ENCODE peak calls at places on chromosomes 13 and 19, in four cellular contexts. I is WTC11, A is HepG2, Y is K562. X is an unnamed sample.

GRCh38 chr19:14632286-14632685 is 42.4 kb downstream of the ADGRE3 start:
- DNase-seq in I (peak), A (peak), Y (peak), X (peak)

GRCh38 chr19:6340493-6341201 is 7.2 kb upstream of the ACER1 start:
- DNase-seq in I (no peak), A (no peak), Y (no peak), X (no peak)

GRCh38 chr13:23600534-23600933 is 30.3 kb downstream of the TNFRSF19 start:
- DNase-seq in I (no peak), A (no peak), Y (no peak), X (no peak)

GRCh38 chr13:75489502-75490263 is 7.7 kb upstream of the TBC1D4 start:
- DNase-seq in I (no peak), A (peak), Y (no peak), X (peak)

GRCh38 chr19:7975037-7975436 is 30.4 kb downstream of the ELAVL1 start:
- DNase-seq in I (no peak), A (no peak), Y (no peak), X (no peak)

GRCh38 chr19:56966225-56966696 is 125.7 kb upstream of the PEG3 start:
- DNase-seq in I (no peak), A (peak), Y (no peak), X (no peak)

GRCh38 chr13:84192125-84192524 is 309.9 kb upstream of the SLITRK1 start:
- DNase-seq in I (no peak), A (no peak), Y (no peak), X (no peak)

GRCh38 chr19:8161135-8161646 is 11.8 kb upstream of the FBN3 start:
- DNase-seq in I (peak), A (peak), Y (peak), X (peak)

GRCh38 chr13:48236528-48237353 is 3.7 kb downstream of the ITM2B start:
- DNase-seq in I (no peak), A (no peak), Y (no peak), X (no peak)

GRCh38 chr19:12996542-12997094 is 1.3 kb downstream of the NFIX start:
- DNase-seq in I (peak), A (peak), Y (peak), X (no peak)

GRCh38 chr13:71368301-71368700 is 498.7 kb downstream of the DACH1 start:
- DNase-seq in I (no peak), A (no peak), Y (no peak), X (no peak)

GRCh38 chr19:31348416-31349159 is 648 bp downstream of the TSHZ3 start:
- DNase-seq in I (no peak), A (no peak), Y (no peak), X (no peak)

GRCh38 chr13:101115762-101116161 is 300.5 kb downstream of the NALCN start:
- DNase-seq in I (no peak), A (no peak), Y (no peak), X (no peak)

GRCh38 chr19:17542042-17542441 is 13.4 kb upstream of the COLGALT1 start:
- DNase-seq in I (no peak), A (no peak), Y (no peak), X (no peak)

GRCh38 chr13:113114511-113115362 is 7.9 kb upstream of the F10 start:
- DNase-seq in I (no peak), A (no peak), Y (no peak), X (no peak)

GRCh38 chr13:99311748-99312492 is 4.7 kb upstream of the GPR183 start:
- DNase-seq in I (no peak), A (no peak), Y (no peak), X (no peak)

GRCh38 chr13:59487883-59488282 is 675.8 kb downstream of the DIAPH3 start:
- DNase-seq in I (no peak), A (no peak), Y (no peak), X (no peak)

GRCh38 chr13:91078093-91078679 is 269.3 kb upstream of the MIR17HG start:
- DNase-seq in I (no peak), A (no peak), Y (peak), X (no peak)

GRCh38 chr19:14544977-14545715 is 15.8 kb downstream of the TECR start:
- DNase-seq in I (no peak), A (no peak), Y (no peak), X (no peak)

GRCh38 chr13:30696278-30697176 is 38.8 kb upstream of the ALOX5AP start:
- DNase-seq in I (peak), A (no peak), Y (no peak), X (no peak)

GRCh38 chr19:39138221-39139211 is 12.9 kb downstream of the PAK4 start:
- DNase-seq in I (no peak), A (no peak), Y (no peak), X (no peak)

GRCh38 chr19:35975608-35976214 is 19.3 kb upstream of the SDHAF1 start:
- DNase-seq in I (peak), A (no peak), Y (peak), X (no peak)

GRCh38 chr19:2330632-2331284 is 2.3 kb downstream of the SPPL2B start:
- DNase-seq in I (no peak), A (peak), Y (no peak), X (no peak)

GRCh38 chr19:47239610-47240296 is 8.8 kb upstream of the BBC3 start:
- DNase-seq in I (peak), A (no peak), Y (no peak), X (no peak)

GRCh38 chr19:45306040-45306439 is 16.6 kb downstream of the CKM start:
- DNase-seq in I (no peak), A (no peak), Y (no peak), X (no peak)

GRCh38 chr13:27131202-27131623 is 40.4 kb downstream of the USP12 start:
- DNase-seq in I (no peak), A (no peak), Y (peak), X (peak)

GRCh38 chr19:6470173-6470572 is 6.1 kb downstream of the CRB3 start:
- DNase-seq in I (no peak), A (no peak), Y (peak), X (no peak)

GRCh38 chr19:9818175-9818733 is 625 bp downstream of the FBXL12 start:
- DNase-seq in I (no peak), A (no peak), Y (no peak), X (no peak)

GRCh38 chr19:13483215-13483614 is 23.1 kb downstream of the CACNA1A start:
- DNase-seq in I (no peak), A (no peak), Y (peak), X (no peak)

GRCh38 chr13:44334751-44335150 is 38.9 kb upstream of the SERP2 start:
- DNase-seq in I (no peak), A (no peak), Y (no peak), X (no peak)

GRCh38 chr19:28397311-28397710 is 815.6 kb downstream of the UQCRFS1 start:
- DNase-seq in I (no peak), A (no peak), Y (no peak), X (no peak)

GRCh38 chr13:40233731-40234195 is 432.7 kb downstream of the FOXO1 start:
- DNase-seq in I (no peak), A (no peak), Y (no peak), X (no peak)

GRCh38 chr19:29876414-29876813 is 64.6 kb downstream of the CCNE1 start:
- DNase-seq in I (no peak), A (no peak), Y (no peak), X (no peak)

GRCh38 chr13:74251778-74252519 is 117.7 kb upstream of the KLF12 start:
- DNase-seq in I (no peak), A (no peak), Y (no peak), X (no peak)

GRCh38 chr19:18906605-18907519 is 10.9 kb upstream of the CERS1 start:
- DNase-seq in I (no peak), A (no peak), Y (no peak), X (no peak)

GRCh38 chr19:8456064-8456463 is 11.3 kb downstream of the HNRNPM start:
- DNase-seq in I (peak), A (no peak), Y (no peak), X (no peak)

GRCh38 chr13:57698851-57699250 is 67.3 kb downstream of the PCDH17 start:
- DNase-seq in I (no peak), A (no peak), Y (no peak), X (no peak)

GRCh38 chr13:48637601-48638000 is 16.1 kb upstream of the CYSLTR2 start:
- DNase-seq in I (no peak), A (no peak), Y (no peak), X (no peak)

GRCh38 chr13:25973085-25973484 is 78.7 kb downstream of the SHISA2 start:
- DNase-seq in I (no peak), A (no peak), Y (no peak), X (no peak)

GRCh38 chr13:92901739-92902138 is 324.9 kb upstream of the GPC6 start:
- DNase-seq in I (no peak), A (no peak), Y (no peak), X (no peak)
- TF ChIP-seq TCF7 in I (no peak), A (no peak), Y (no peak), X (no peak)

GRCh38 chr19:53958168-53958571 is 4.6 kb upstream of the CACNG8 start:
- DNase-seq in I (peak), A (no peak), Y (no peak), X (no peak)

GRCh38 chr19:53959176-53959757 is 3.5 kb upstream of the CACNG8 start:
- DNase-seq in I (peak), A (no peak), Y (no peak), X (no peak)

GRCh38 chr19:53960886-53961285 is 1.9 kb upstream of the CACNG8 start:
- DNase-seq in I (no peak), A (no peak), Y (no peak), X (no peak)

GRCh38 chr19:53960187-53960586 is 2.5 kb upstream of the CACNG8 start:
- DNase-seq in I (no peak), A (no peak), Y (no peak), X (no peak)

DNA sequence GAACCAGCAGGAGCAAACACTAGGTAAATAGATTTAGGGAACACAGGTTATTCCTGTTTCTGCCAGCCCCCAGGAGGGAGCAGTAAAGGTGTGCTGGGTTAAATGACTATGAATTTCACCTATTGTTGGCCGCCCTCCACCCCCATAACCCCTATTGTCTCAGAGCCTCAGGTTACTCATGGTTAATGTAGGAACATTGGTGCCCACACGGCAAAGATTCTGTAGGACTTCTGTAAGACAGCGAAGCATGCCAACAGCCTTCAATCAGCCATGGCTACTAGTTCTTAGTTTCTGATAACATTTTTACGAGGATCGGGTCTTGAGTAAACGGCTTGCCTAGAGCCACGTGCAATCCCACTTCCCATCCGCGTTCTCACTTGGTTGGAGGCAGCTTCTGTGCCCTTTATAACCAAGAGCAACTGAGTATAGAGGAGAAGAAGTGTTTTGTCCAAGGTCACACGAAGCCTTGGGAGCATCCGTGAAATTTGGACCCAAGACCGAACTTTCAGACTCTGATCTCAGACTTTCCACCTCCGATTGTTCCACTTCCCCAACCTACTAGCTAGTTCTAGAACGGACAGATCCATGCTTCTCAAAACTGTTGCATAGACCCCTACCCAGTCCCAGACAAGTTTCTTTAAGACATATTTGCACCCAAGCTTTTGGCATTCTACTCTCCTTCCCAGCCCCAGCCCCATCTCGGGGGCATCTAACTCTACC is 5.1 kb upstream of the CACNG8 start:
- DNase-seq in I (no peak), A (no peak), Y (no peak), X (no peak)
- TF ChIP-seq TCF7 in I (no peak), A (no peak), Y (no peak), X (no peak)

GRCh38 chr19:1087813-1088418 is 7.3 kb downstream of the POLR2E start:
- DNase-seq in I (no peak), A (no peak), Y (no peak), X (no peak)
- TF ChIP-seq TCF7 in I (no peak), A (no peak), Y (no peak), X (no peak)

GRCh38 chr13:50715402-50716146 is 127.9 kb downstream of the DLEU7 start:
- DNase-seq in I (no peak), A (no peak), Y (no peak), X (no peak)
- TF ChIP-seq TCF7 in I (no peak), A (no peak), Y (no peak), X (no peak)

DNA sequence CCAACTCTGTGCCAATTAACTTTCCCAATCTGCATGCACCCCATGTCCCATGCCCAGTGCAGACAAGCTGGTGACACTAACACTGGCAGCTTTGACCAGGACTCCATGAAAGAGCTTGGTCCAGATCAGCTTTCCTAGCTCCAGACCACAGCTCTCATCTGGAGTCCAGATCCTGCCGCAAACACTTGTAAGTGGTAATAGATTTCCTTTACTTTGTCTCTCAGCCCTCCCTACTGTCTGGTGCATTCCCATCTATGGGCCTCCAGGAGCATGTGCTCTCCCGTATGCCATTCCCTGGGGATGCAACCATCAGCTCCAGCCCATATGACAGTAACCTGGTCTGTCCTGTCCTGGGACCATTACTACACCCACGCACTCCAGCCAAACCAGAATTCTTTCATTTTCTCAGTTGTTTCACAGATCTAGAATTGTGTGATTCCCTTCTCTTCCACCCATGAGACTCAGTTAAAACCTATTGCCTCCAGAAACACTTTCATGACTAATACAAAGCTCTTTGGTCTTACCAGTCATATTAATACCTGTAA is 4.9 kb upstream of the STARD13 start:
- DNase-seq in I (no peak), A (no peak), Y (no peak), X (no peak)
- TF ChIP-seq TCF7 in I (no peak), A (no peak), Y (no peak), X (no peak)

GRCh38 chr13:50594276-50594970 is 249.1 kb downstream of the DLEU7 start:
- DNase-seq in I (peak), A (peak), Y (no peak), X (peak)
- TF ChIP-seq TCF7 in I (no peak), A (no peak), Y (no peak), X (no peak)

DNA sequence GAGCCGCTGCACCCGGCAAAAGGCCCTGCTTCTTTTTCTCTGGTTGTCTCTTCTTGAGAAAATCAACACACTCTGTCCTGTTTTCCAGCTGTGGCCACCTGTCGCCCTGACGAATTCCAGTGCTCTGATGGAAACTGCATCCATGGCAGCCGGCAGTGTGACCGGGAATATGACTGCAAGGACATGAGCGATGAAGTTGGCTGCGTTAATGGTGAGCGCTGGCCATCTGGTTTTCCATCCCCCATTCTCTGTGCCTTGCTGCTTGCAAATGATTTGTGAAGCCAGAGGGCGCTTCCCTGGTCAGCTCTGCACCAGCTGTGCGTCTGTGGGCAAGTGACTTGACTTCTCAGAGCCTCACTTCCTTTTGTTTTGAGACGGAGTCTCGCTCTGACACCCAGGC is 17.2 kb downstream of the LDLR start:
- DNase-seq in I (no peak), A (no peak), Y (no peak), X (no peak)
- TF ChIP-seq TCF7 in I (no peak), A (no peak), Y (no peak), X (no peak)

DNA sequence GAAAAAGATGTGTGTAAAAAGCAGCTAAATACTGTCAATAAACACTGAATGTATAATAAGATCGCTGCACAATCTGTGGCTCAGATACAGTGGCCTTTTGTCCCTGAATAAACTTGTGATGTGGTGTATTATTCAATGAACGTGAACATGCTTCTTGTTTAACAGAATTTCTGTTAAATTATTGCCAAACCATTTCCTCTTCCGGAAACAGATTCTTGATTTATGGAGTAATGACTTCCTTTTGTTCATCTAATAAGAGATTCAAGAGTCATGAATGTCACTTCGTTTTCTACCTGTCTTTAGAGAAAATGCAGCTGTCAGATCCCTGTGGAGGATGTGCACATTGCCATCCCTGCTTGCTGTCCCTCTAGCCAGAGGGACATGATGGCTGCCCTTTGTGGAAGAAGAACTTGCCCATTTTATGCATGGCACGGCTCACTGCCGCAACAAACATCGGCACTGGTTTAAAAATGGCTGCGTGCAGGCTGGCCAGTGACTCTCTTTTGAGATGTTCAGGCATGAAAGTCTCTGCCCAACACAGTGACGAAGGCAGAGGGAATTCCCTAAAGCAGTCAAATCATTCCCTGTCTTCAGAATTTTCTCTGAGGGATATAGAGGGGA is 3.1 kb upstream of the TNFSF13B start:
- DNase-seq in I (no peak), A (no peak), Y (no peak), X (no peak)
- TF ChIP-seq TCF7 in I (no peak), A (no peak), Y (no peak), X (no peak)